ENCODE peak calls at places on chromosomes 2 and 18, in four cellular contexts. D is T1000, U is endothelial cell, J is AG08395. V is an unnamed sample.

GRCh38 chr2:110842048-110842447 is 109.7 kb downstream of the ACOXL start:
- DNase-seq in D (no peak), U (no peak), J (no peak), V (no peak)

GRCh38 chr2:161166538-161167409 is 6.5 kb downstream of the TANK start:
- DNase-seq in U (no peak), J (no peak), D (no peak), V (no peak)

GRCh38 chr2:226835420-226835795 is 446 bp upstream of the RHBDD1 start:
- DNase-seq in U (peak), J (no peak), D (no peak), V (peak)

GRCh38 chr18:48013162-48013561 is 82.7 kb upstream of the SMAD2 start:
- DNase-seq in D (no peak), J (no peak), U (no peak), V (no peak)

GRCh38 chr2:46591562-46591961 is 112.2 kb downstream of the TMEM247 start:
- DNase-seq in J (no peak), D (no peak), U (no peak), V (no peak)

GRCh38 chr2:30332791-30333453 is 101.6 kb downstream of the LBH start:
- DNase-seq in D (no peak), U (peak), J (no peak), V (no peak)

GRCh38 chr2:28521663-28522062 is 25.8 kb downstream of the PLB1 start:
- DNase-seq in U (no peak), D (no peak), J (no peak), V (no peak)

GRCh38 chr18:8303151-8303770 is 306.0 kb upstream of the RAB12 start:
- DNase-seq in J (no peak), U (no peak), D (no peak), V (no peak)

GRCh38 chr2:19028617-19029016 is 329.8 kb downstream of the OSR1 start:
- DNase-seq in U (no peak), J (peak), D (no peak), V (no peak)

GRCh38 chr18:64806232-64806631 is 657.3 kb upstream of the LINC00305 start:
- DNase-seq in D (no peak), U (no peak), J (no peak), V (no peak)

GRCh38 chr2:109630441-109631425 is 16.6 kb downstream of the SOWAHC start:
- DNase-seq in U (no peak), J (no peak), D (no peak), V (no peak)

GRCh38 chr2:64770781-64771334 is 117.1 kb upstream of the SERTAD2 start:
- DNase-seq in U (no peak), J (peak), D (peak), V (no peak)

V was measured in nephron progenitor cell.